ENCODE peak calls at places on chromosome 6, in five cellular contexts. H is psoas muscle, C is endothelial cell of umbilical vein, D is DND-41, A is lower lobe of right lung. V is an unnamed sample. For H3K27me3 and H3K4me1, the result is how much of the 10 kb centered on the place peaks cover.

GRCh38 chr6:63817492-63818050 is 182.0 kb downstream of the PHF3 start:
- DNase-seq in D (no peak), H (no peak), A (no peak), C (no peak), V (no peak)

GRCh38 chr6:44004136-44004535 is 123.1 kb downstream of the MRPL14 start:
- DNase-seq in D (no peak), A (no peak), H (no peak), C (no peak), V (no peak)

GRCh38 chr6:168532070-168532469 is 91.1 kb downstream of the SMOC2 start:
- DNase-seq in H (no peak), D (no peak), A (no peak), C (no peak), V (no peak)

GRCh38 chr6:150685860-150686259 is 86.2 kb downstream of the PLEKHG1 start:
- DNase-seq in D (peak), A (peak), H (no peak), C (peak), V (no peak)

GRCh38 chr6:98092326-98092725 is 742.0 kb upstream of the POU3F2 start:
- DNase-seq in D (no peak), C (no peak), A (no peak), H (no peak), V (no peak)

GRCh38 chr6:54998576-54998975 is 152.0 kb downstream of the FAM83B start:
- DNase-seq in A (no peak), H (no peak), D (no peak), C (no peak), V (no peak)

GRCh38 chr6:37262446-37263026 is 4.6 kb upstream of the TMEM217 start:
- DNase-seq in D (no peak), A (no peak), C (no peak), H (no peak), V (no peak)

GRCh38 chr6:102085257-102085656 is 691.7 kb downstream of the GRIK2 start:
- DNase-seq in D (no peak), H (no peak), A (no peak), C (no peak), V (no peak)

GRCh38 chr6:101401792-101402617 is 8.5 kb downstream of the GRIK2 start:
- DNase-seq in A (no peak), H (no peak), D (no peak), C (no peak), V (no peak)

GRCh38 chr6:76862966-76863365 is 600.3 kb downstream of the HTR1B start:
- DNase-seq in A (no peak), C (no peak), H (no peak), D (no peak), V (no peak)

GRCh38 chr6:13302291-13302690 is 26.0 kb downstream of the TBC1D7 start:
- DNase-seq in H (no peak), C (no peak), D (no peak), A (no peak), V (no peak)

GRCh38 chr6:97668716-97669115 is 385.7 kb upstream of the MMS22L start:
- DNase-seq in D (no peak), H (no peak), A (no peak), C (no peak), V (no peak)

GRCh38 chr6:117317261-117317660 is 51.9 kb downstream of the VGLL2 start:
- DNase-seq in C (no peak), A (no peak), D (no peak), H (no peak), V (no peak)

GRCh38 chr6:83417880-83418663 is 12.8 kb downstream of the ME1 start:
- DNase-seq in H (no peak), D (no peak), C (peak), A (no peak), V (no peak)

GRCh38 chr6:114084327-114084890 is 113.5 kb upstream of the HDAC2 start:
- DNase-seq in D (no peak), H (no peak), A (no peak), C (no peak), V (no peak)

GRCh38 chr6:28269492-28269891 is 2.5 kb downstream of the ZSCAN26 start:
- DNase-seq in H (no peak), C (peak), A (no peak), D (no peak), V (no peak)

GRCh38 chr6:165146456-165146855 is 162.9 kb downstream of the C6orf118 start:
- DNase-seq in C (no peak), D (no peak), A (no peak), H (no peak), V (no peak)

GRCh38 chr6:82251942-82252341 is 4.4 kb upstream of the IBTK start:
- DNase-seq in D (no peak), A (no peak), H (no peak), C (peak), V (no peak)

GRCh38 chr6:38671885-38672467 is 31.0 kb downstream of the GLO1 start:
- DNase-seq in C (peak), D (peak), A (no peak), H (no peak), V (peak)

GRCh38 chr6:2468601-2468955 is 223.2 kb upstream of the GMDS start:
- DNase-seq in C (no peak), D (no peak), H (no peak), A (no peak), V (no peak)

GRCh38 chr6:89734526-89734925 is 85.1 kb downstream of the MDN1 start:
- DNase-seq in H (no peak), A (no peak), D (no peak), C (no peak), V (no peak)

GRCh38 chr6:110359554-110359953 is 1.4 kb upstream of the METTL24 start:
- DNase-seq in H (no peak), A (no peak), D (no peak), C (no peak), V (no peak)

GRCh38 chr6:108165714-108166663 is at the start of gene NR2E1:
- DNase-seq in D (no peak), H (no peak), A (no peak), C (no peak), V (no peak)

GRCh38 chr6:35427851-35428321 is 24.3 kb upstream of the FANCE start:
- DNase-seq in D (no peak), H (no peak), A (no peak), C (peak), V (no peak)

GRCh38 chr6:119110601-119111548 is 32.4 kb upstream of the FAM184A start:
- DNase-seq in H (no peak), C (peak), A (no peak), D (peak), V (peak)

GRCh38 chr6:128487746-128488145 is 32.7 kb downstream of the PTPRK start:
- DNase-seq in C (no peak), H (no peak), D (no peak), A (no peak), V (no peak)

GRCh38 chr6:6712258-6712978 is 123.9 kb downstream of the LY86 start:
- DNase-seq in C (no peak), H (peak), A (peak), D (peak), V (no peak)

GRCh38 chr6:5656226-5656625 is 350.5 kb downstream of the NRN1 start:
- DNase-seq in C (no peak), H (no peak), A (no peak), D (no peak), V (no peak)

GRCh38 chr6:19851273-19852089 is 14.3 kb downstream of the ID4 start:
- DNase-seq in H (no peak), C (peak), A (no peak), D (no peak), V (no peak)

GRCh38 chr6:37547564-37548061 is 47.9 kb upstream of the CCDC167 start:
- DNase-seq in A (no peak), D (no peak), C (peak), H (no peak), V (no peak)

GRCh38 chr6:101534386-101534785 is 140.9 kb downstream of the GRIK2 start:
- DNase-seq in H (no peak), C (no peak), D (no peak), A (no peak), V (no peak)

GRCh38 chr6:3442444-3443220 is 14.2 kb downstream of the SLC22A23 start:
- DNase-seq in A (no peak), H (no peak), C (no peak), D (no peak), V (no peak)

GRCh38 chr6:134171517-134171916 is 119.1 kb upstream of the SLC2A12 start:
- DNase-seq in A (no peak), C (no peak), H (no peak), D (no peak), V (no peak)
- H3K27ac ChIP-seq in A (peak), C (peak), H (peak), D (no peak), V (no peak)

GRCh38 chr6:105991561-105992314 is 94.4 kb upstream of the PRDM1 start:
- DNase-seq in H (no peak), A (peak), D (no peak), C (peak), V (peak)
- H3K27me3 ChIP-seq in H (half or more), A (half or more), D (under half), C (half or more), V (under half)

GRCh38 chr6:71383891-71384489 is 95.4 kb downstream of the OGFRL1 start:
- DNase-seq in A (no peak), H (no peak), D (no peak), C (peak), V (no peak)
- H3K4me1 ChIP-seq in A (half or more), H (under half), D (under half), C (under half), V (under half)

GRCh38 chr6:47481806-47482205 is 4.2 kb downstream of the CD2AP start:
- DNase-seq in D (no peak), C (no peak), H (no peak), A (no peak), V (no peak)

GRCh38 chr6:47485083-47485482 is 7.5 kb downstream of the CD2AP start:
- DNase-seq in C (no peak), D (no peak), A (no peak), H (no peak), V (no peak)

GRCh38 chr6:47484616-47485015 is 7.0 kb downstream of the CD2AP start:
- DNase-seq in D (no peak), C (no peak), A (no peak), H (no peak), V (no peak)

GRCh38 chr6:47483853-47484546 is 6.4 kb downstream of the CD2AP start:
- DNase-seq in A (no peak), H (no peak), C (peak), D (no peak), V (no peak)

GRCh38 chr6:47483516-47483852 is 5.9 kb downstream of the CD2AP start:
- DNase-seq in A (no peak), H (no peak), C (no peak), D (no peak), V (no peak)
- H3K27ac ChIP-seq in A (no peak), H (no peak), C (no peak), D (no peak), V (no peak)

DNA sequence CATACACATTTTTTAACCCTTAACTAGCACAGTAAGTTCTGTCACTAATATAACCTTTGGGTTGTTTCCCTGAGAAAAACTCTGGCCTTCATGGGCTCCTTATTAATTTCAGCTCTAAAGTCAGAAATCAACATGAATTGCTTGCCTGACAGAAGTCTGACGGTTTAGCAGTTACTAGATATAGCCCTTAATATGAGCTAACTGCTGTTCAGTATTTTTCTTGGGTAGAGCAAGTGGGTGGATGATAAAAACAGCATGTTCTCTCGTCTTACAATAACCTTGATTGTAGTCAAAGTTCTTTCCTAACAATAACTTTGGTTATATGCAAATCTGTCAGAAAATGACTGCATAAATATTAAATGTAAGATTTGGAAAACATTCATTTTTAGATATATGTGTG is 81.0 kb downstream of the SH3BGRL2 start:
- DNase-seq in A (no peak), H (no peak), D (no peak), C (no peak), V (no peak)
- H3K27me3 ChIP-seq in A (under half), H (under half), D (under half), C (under half), V (under half)

DNA sequence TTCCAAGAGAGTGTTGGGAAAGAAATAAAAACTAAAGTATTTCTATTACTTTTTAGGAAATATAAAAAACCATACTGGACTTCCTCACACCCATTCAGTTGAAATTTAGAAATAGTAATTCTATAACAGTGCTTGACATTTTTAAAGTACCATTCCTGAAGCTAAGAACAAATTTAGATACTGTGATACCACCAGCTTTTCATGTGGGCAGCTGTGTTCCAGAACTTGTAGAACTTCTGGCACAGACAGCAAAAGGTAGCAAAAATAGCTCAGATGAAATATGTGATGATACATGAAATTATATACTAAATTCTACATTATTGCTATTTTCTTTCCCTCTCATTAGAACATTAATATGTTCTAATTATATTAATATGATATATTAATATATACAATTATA is 346.5 kb downstream of the SYNE1 start:
- DNase-seq in A (no peak), H (no peak), D (no peak), C (no peak), V (no peak)
- H3K4me1 ChIP-seq in A (under half), H (under half), D (under half), C (under half), V (under half)

V was measured in CD4-positive, CD25-positive, alpha-beta regulatory T cell.